ENCODE peak calls at places on chromosomes 13 and 19, in nine cellular contexts. A, Z, L, G, R, I, S, U and Y are unnamed samples.

GRCh38 chr19:2260341-2260751 is 4.1 kb upstream of the JSRP1 start:
- DNase-seq in A (peak; percentile 87), Z (no peak), L (no peak), G (peak; percentile 63), R (no peak), I (no peak), S (no peak), U (no peak), Y (peak; percentile 58)

GRCh38 chr19:38151242-38151641 is 72.8 kb downstream of the DPF1 start:
- DNase-seq in A (no peak), Z (no peak), L (no peak), G (no peak), R (no peak), I (no peak), S (no peak), U (no peak), Y (no peak)

GRCh38 chr13:32881792-32882175 is 134.4 kb upstream of the KL start:
- DNase-seq in A (no peak), Z (no peak), L (no peak), G (peak; percentile 92), R (no peak), I (no peak), S (no peak), U (no peak), Y (no peak)

GRCh38 chr13:19159761-19160420 is 21.7 kb downstream of the TUBA3C start:
- DNase-seq in A (no peak), Z (no peak), L (no peak), G (no peak), R (no peak), I (no peak), S (peak; percentile 20), U (no peak), Y (no peak)

GRCh38 chr19:57348136-57348535 is 2.9 kb upstream of the ZNF304 start:
- DNase-seq in A (no peak), Z (no peak), L (no peak), G (no peak), R (no peak), I (peak; percentile 61), S (no peak), U (no peak), Y (peak; percentile 65)

GRCh38 chr19:6593651-6594416 is 2.9 kb upstream of the CD70 start:
- DNase-seq in A (no peak), Z (no peak), L (no peak), G (no peak), R (no peak), I (peak; percentile 62), S (no peak), U (no peak), Y (no peak)

GRCh38 chr13:72565893-72566292 is 161.5 kb downstream of the MZT1 start:
- DNase-seq in A (peak; percentile 18), Z (peak; percentile 11), L (peak; percentile 63), G (peak; percentile 43), R (no peak), I (peak; percentile 42), S (no peak), U (no peak), Y (peak; percentile 19)

GRCh38 chr19:42175335-42175734 is 42.1 kb downstream of the DEDD2 start:
- DNase-seq in A (no peak), Z (no peak), L (no peak), G (no peak), R (no peak), I (no peak), S (no peak), U (no peak), Y (no peak)

GRCh38 chr19:39411006-39411831 is 1.2 kb upstream of the PLEKHG2 start:
- DNase-seq in A (peak; percentile 27), Z (peak; percentile 66), L (no peak), G (peak; percentile 67), R (peak; percentile 78), I (no peak), S (peak; percentile 55), U (no peak), Y (peak; percentile 76)

GRCh38 chr19:39740395-39740794 is 2.6 kb upstream of the CLC start:
- DNase-seq in A (peak; percentile 21), Z (no peak), L (no peak), G (no peak), R (no peak), I (no peak), S (no peak), U (no peak), Y (no peak)

GRCh38 chr19:49106648-49107135 is 7.5 kb upstream of the LIN7B start:
- DNase-seq in A (peak; percentile 50), Z (peak; percentile 16), L (peak; percentile 81), G (peak; percentile 71), R (peak; percentile 47), I (peak; percentile 59), S (no peak), U (peak; percentile 63), Y (peak; percentile 51)

GRCh38 chr19:35718345-35719041 is 690 bp downstream of the KMT2B start:
- DNase-seq in A (peak; percentile 46), Z (no peak), L (peak; percentile 37), G (peak; percentile 24), R (peak; percentile 49), I (peak; percentile 16), S (peak; percentile 54), U (peak; percentile 29), Y (peak; percentile 17)

GRCh38 chr13:39406688-39407087 is 196.3 kb downstream of the LHFPL6 start:
- DNase-seq in A (peak; percentile 78), Z (no peak), L (peak; percentile 61), G (peak; percentile 25), R (no peak), I (no peak), S (no peak), U (no peak), Y (no peak)

GRCh38 chr13:20702945-20703784 is at the start of gene IL17D:
- DNase-seq in A (peak; percentile 32), Z (no peak), L (peak; percentile 48), G (no peak), R (peak; percentile 39), I (peak; percentile 20), S (no peak), U (peak; percentile 33), Y (no peak)

GRCh38 chr19:44512326-44513298 is 12.3 kb upstream of the ZNF180 start:
- DNase-seq in A (no peak), Z (peak; percentile 36), L (peak; percentile 78), G (peak; percentile 67), R (no peak), I (peak; percentile 81), S (no peak), U (peak; percentile 59), Y (peak; percentile 38)

GRCh38 chr19:50556236-50557008 is 11.8 kb downstream of the LRRC4B start:
- DNase-seq in A (peak; percentile 43), Z (peak; percentile 57), L (peak; percentile 98), G (peak; percentile 52), R (peak; percentile 65), I (peak; percentile 65), S (peak; percentile 64), U (peak; percentile 98), Y (peak; percentile 55)

DNA sequence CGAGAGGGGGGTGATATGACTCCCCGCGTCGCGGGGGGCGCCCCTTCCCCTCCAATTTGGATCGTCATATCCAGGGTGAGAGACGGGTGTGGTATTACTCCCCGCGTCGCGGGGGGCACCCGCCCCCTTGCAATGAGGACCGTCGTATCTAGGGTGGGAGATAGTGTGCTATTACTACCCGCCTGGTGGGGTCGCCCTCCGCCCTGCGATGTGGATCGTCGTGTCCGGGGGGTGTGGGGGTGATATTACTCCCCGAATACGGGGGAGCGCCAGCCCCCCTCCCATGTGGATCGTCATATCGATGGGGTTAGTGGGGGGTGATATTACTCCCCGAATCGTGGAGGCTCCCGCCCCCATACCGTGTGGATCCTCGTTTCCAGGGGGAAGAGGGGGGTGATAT is 29.2 kb upstream of the RGCC start:
- DNase-seq in A (no peak), Z (no peak), L (peak; percentile 44), G (no peak), R (no peak), I (no peak), S (no peak), U (no peak), Y (no peak)
- TF ChIP-seq CTCF in A (no peak), Z (peak; percentile 69), L (peak; percentile 64), G (no peak), R (no peak), I (peak; percentile 39), S (no peak), U (peak; percentile 29), Y (no peak)

DNA sequence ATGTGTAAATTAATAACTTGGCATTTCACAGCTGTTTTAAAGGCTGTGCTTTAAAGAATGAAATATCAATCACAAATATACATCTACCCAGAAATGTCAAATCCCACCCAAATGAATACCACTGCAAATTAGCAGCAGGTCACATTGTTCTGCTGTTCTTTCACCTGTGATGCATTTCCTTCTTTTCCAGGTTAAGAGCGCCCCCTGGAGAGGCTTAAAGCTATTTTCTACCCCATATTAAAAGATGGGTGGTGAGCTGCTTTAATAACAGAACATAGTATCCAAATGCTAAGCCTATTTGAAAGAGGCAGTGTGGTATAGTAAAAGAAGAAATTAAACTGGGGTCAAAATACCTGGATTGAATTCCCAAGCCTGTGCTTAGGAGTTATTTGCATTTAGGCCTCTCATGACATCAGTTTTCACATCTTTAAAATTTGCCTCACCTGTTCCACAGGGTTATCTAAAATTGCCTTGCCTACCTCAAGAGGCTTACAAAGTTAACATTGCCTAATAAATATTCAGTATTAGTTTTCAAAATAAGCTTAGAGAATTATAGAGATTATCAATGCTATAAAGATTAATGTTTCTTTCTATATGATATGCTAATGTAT is 396.9 kb upstream of the SLITRK5 start:
- DNase-seq in A (peak; percentile 43), Z (no peak), L (peak; percentile 89), G (peak; percentile 79), R (no peak), I (peak; percentile 23), S (no peak), U (peak; percentile 53), Y (peak; percentile 50)
- TF ChIP-seq CTCF in A (peak; percentile 58), Z (peak; percentile 75), L (peak; percentile 91), G (peak; percentile 68), R (no peak), I (peak; percentile 19), S (peak; percentile 44), U (peak; percentile 86), Y (peak; percentile 64)

GRCh38 chr13:27338816-27339215 is 68.2 kb downstream of the RASL11A start:
- DNase-seq in A (no peak), Z (no peak), L (peak; percentile 87), G (no peak), R (no peak), I (no peak), S (no peak), U (no peak), Y (no peak)
- TF ChIP-seq CTCF in A (no peak), Z (peak; percentile 55), L (peak; percentile 48), G (no peak), R (no peak), I (peak; percentile 13), S (no peak), U (no peak), Y (peak; percentile 35)

GRCh38 chr19:31461814-31462539 is 112.7 kb upstream of the TSHZ3 start:
- DNase-seq in A (no peak), Z (no peak), L (peak; percentile 47), G (no peak), R (no peak), I (peak; percentile 51), S (no peak), U (no peak), Y (peak; percentile 89)
- TF ChIP-seq CTCF in A (no peak), Z (no peak), L (peak; percentile 54), G (no peak), R (no peak), I (peak; percentile 40), S (no peak), U (no peak), Y (peak; percentile 52)

GRCh38 chr13:30408319-30409101 is 13.8 kb upstream of the UBE2L5 start:
- DNase-seq in A (peak; percentile 80), Z (peak; percentile 88), L (peak; percentile 97), G (peak; percentile 93), R (peak; percentile 96), I (peak; percentile 88), S (peak; percentile 94), U (peak; percentile 97), Y (peak; percentile 93)
- TF ChIP-seq CTCF in A (peak; percentile 43), Z (peak; percentile 74), L (peak; percentile 45), G (peak; percentile 59), R (peak; percentile 57), I (peak; percentile 74), S (peak; percentile 54), U (peak; percentile 79), Y (peak; percentile 68)